ENCODE peak calls at places on chromosomes 13 and 19, in eight cellular contexts. M is stimulated activated naive CD8-positive, alpha-beta T cell treated with anti-CD3 and anti-CD28 coated beads, Interleukin-15, Interleukin-2, amounts not matched to agents 100 U/mL and 50 U/mL, for 24 hours; A is Daoy; E is GM20000; J is activated CD4-positive, alpha-beta T cell treated with anti-CD3 and anti-CD28 coated beads for 36 hours; G is SK-N-DZ; L is T1000; X is GOT3. V is an unnamed sample.

GRCh38 chr13:62887046-62887445 is 1471.4 kb upstream of the PCDH20 start:
- DNase-seq in M (no peak), A (no peak), E (no peak), J (no peak), G (no peak), L (no peak), X (no peak), V (no peak)

GRCh38 chr13:106617561-106617960 is 49.6 kb upstream of the ARGLU1 start:
- DNase-seq in M (no peak), A (peak), E (no peak), J (no peak), G (no peak), L (no peak), X (no peak), V (no peak)

GRCh38 chr13:45718992-45719391 is 16.9 kb downstream of the CBY2 start:
- DNase-seq in M (no peak), A (no peak), E (no peak), J (no peak), G (no peak), L (no peak), X (no peak), V (no peak)

GRCh38 chr13:80977168-80977567 is 636.2 kb upstream of the SPRY2 start:
- DNase-seq in M (no peak), A (no peak), E (no peak), J (no peak), G (no peak), L (no peak), X (no peak), V (no peak)

GRCh38 chr19:5090780-5091575 is 122.1 kb downstream of the KDM4B start:
- DNase-seq in M (no peak), A (peak), E (no peak), J (no peak), G (peak), L (no peak), X (no peak), V (no peak)

GRCh38 chr13:27917121-27917947 is 2.5 kb upstream of the PDX1 start:
- DNase-seq in M (peak), A (peak), E (no peak), J (peak), G (no peak), L (no peak), X (no peak), V (no peak)

GRCh38 chr19:17481986-17482385 is 11.7 kb downstream of the SLC27A1 start:
- DNase-seq in M (no peak), A (no peak), E (no peak), J (no peak), G (no peak), L (no peak), X (no peak), V (no peak)

GRCh38 chr13:48234652-48235099 is 1.7 kb downstream of the ITM2B start:
- DNase-seq in M (no peak), A (no peak), E (no peak), J (no peak), G (no peak), L (no peak), X (no peak), V (no peak)

GRCh38 chr13:114264886-114265611 is 16.4 kb upstream of the UPF3A start:
- DNase-seq in M (no peak), A (no peak), E (no peak), J (no peak), G (no peak), L (no peak), X (no peak), V (no peak)

GRCh38 chr13:43786766-43787517 is at the start of gene ENOX1:
- DNase-seq in M (peak), A (peak), E (peak), J (peak), G (peak), L (peak), X (peak), V (no peak)

GRCh38 chr13:59531571-59532091 is 632.1 kb downstream of the DIAPH3 start:
- DNase-seq in M (peak), A (peak), E (no peak), J (peak), G (peak), L (peak), X (no peak), V (no peak)

GRCh38 chr19:10404888-10405808 is 1.8 kb upstream of the CDC37 start:
- DNase-seq in M (peak), A (no peak), E (peak), J (peak), G (no peak), L (peak), X (no peak), V (no peak)

GRCh38 chr19:19465436-19466070 is 49.8 kb downstream of the TSSK6 start:
- DNase-seq in M (no peak), A (no peak), E (no peak), J (no peak), G (no peak), L (no peak), X (no peak), V (no peak)

GRCh38 chr13:114101325-114101821 is 31.1 kb downstream of the RASA3 start:
- DNase-seq in M (no peak), A (no peak), E (no peak), J (peak), G (no peak), L (no peak), X (no peak), V (no peak)

GRCh38 chr19:32234663-32235217 is 110.7 kb upstream of the ZNF507 start:
- DNase-seq in M (no peak), A (no peak), E (no peak), J (no peak), G (no peak), L (no peak), X (no peak), V (no peak)

GRCh38 chr13:29935309-29935981 is 85.0 kb upstream of the UBL3 start:
- DNase-seq in M (peak), A (no peak), E (peak), J (peak), G (no peak), L (no peak), X (no peak), V (no peak)

GRCh38 chr13:19155321-19155861 is 26.2 kb downstream of the TUBA3C start:
- DNase-seq in M (no peak), A (no peak), E (no peak), J (no peak), G (no peak), L (no peak), X (no peak), V (no peak)

GRCh38 chr19:13163609-13164364 is 13.6 kb downstream of the IER2 start:
- DNase-seq in M (peak), A (peak), E (peak), J (peak), G (peak), L (peak), X (peak), V (no peak)

GRCh38 chr19:15283141-15283885 is 49.0 kb downstream of the BRD4 start:
- DNase-seq in M (peak), A (peak), E (no peak), J (peak), G (no peak), L (no peak), X (no peak), V (no peak)

GRCh38 chr19:53091413-53091812 is 11.8 kb downstream of the ZNF160 start:
- DNase-seq in M (no peak), A (no peak), E (no peak), J (no peak), G (no peak), L (no peak), X (no peak), V (no peak)

GRCh38 chr13:25177012-25177411 is 4.9 kb upstream of the AMER2 start:
- DNase-seq in M (no peak), A (no peak), E (no peak), J (no peak), G (no peak), L (no peak), X (no peak), V (peak)

GRCh38 chr19:44141191-44142013 is at the start of gene ZNF234:
- DNase-seq in M (peak), A (peak), E (peak), J (peak), G (peak), L (peak), X (no peak), V (peak)

GRCh38 chr19:38880882-38881609 is 3.0 kb upstream of the RINL start:
- DNase-seq in M (no peak), A (no peak), E (no peak), J (no peak), G (no peak), L (no peak), X (no peak), V (no peak)

GRCh38 chr19:33430674-33431277 is 57.3 kb downstream of the CEBPG start:
- DNase-seq in M (peak), A (peak), E (peak), J (peak), G (peak), L (no peak), X (no peak), V (peak)

GRCh38 chr19:48734625-48735024 is 5.8 kb downstream of the RASIP1 start:
- DNase-seq in M (no peak), A (no peak), E (no peak), J (no peak), G (no peak), L (no peak), X (no peak), V (no peak)

V was measured in cerebellar nuclear complex.